ENCODE peak calls at places on chromosomes 16 and 17, in eight cellular contexts. R, W, A, S, N, L, D and B are unnamed samples.

GRCh38 chr17:71180801-71181385 is 939.9 kb upstream of the SOX9 start:
- DNase-seq in R (no peak), W (peak; percentile 35), A (no peak), S (no peak), N (no peak), L (peak; percentile 81), D (no peak), B (no peak)

GRCh38 chr17:78525511-78526160 is 51.6 kb downstream of the DNAH17 start:
- DNase-seq in R (peak; percentile 42), W (no peak), A (no peak), S (no peak), N (no peak), L (no peak), D (no peak), B (no peak)

GRCh38 chr17:46818319-46818928 is at the start of gene WNT3:
- DNase-seq in R (no peak), W (peak; percentile 50), A (no peak), S (peak; percentile 48), N (no peak), L (no peak), D (no peak), B (no peak)

GRCh38 chr16:68128577-68129305 is 43.6 kb downstream of the NFATC3 start:
- DNase-seq in R (no peak), W (no peak), A (no peak), S (no peak), N (peak; percentile 31), L (peak; percentile 44), D (no peak), B (peak; percentile 23)

GRCh38 chr16:86918637-86919036 is 340.3 kb downstream of the FOXL1 start:
- DNase-seq in R (peak; percentile 10), W (no peak), A (no peak), S (no peak), N (peak; percentile 21), L (no peak), D (no peak), B (no peak)

GRCh38 chr16:70800306-70800705 is 652 bp downstream of the VAC14 start:
- DNase-seq in R (no peak), W (no peak), A (peak; percentile 5), S (no peak), N (no peak), L (no peak), D (no peak), B (no peak)

GRCh38 chr16:83956336-83957289 is 3.6 kb downstream of the OSGIN1 start:
- DNase-seq in R (no peak), W (peak; percentile 65), A (peak; percentile 38), S (peak; percentile 52), N (peak; percentile 70), L (peak; percentile 69), D (peak; percentile 82), B (peak; percentile 75)

GRCh38 chr16:14003119-14003570 is 68.0 kb upstream of the MRTFB start:
- DNase-seq in R (no peak), W (no peak), A (no peak), S (peak; percentile 51), N (peak; percentile 29), L (peak; percentile 47), D (peak; percentile 51), B (peak; percentile 48)

GRCh38 chr17:30961213-30962188 is 9.3 kb upstream of the RNF135 start:
- DNase-seq in R (no peak), W (no peak), A (no peak), S (no peak), N (no peak), L (peak; percentile 40), D (no peak), B (no peak)

GRCh38 chr16:88602091-88602490 is 31.9 kb downstream of the ZC3H18 start:
- DNase-seq in R (no peak), W (no peak), A (no peak), S (no peak), N (no peak), L (no peak), D (no peak), B (no peak)

GRCh38 chr17:78324391-78325075 is 35.3 kb downstream of the SOCS3 start:
- DNase-seq in R (no peak), W (no peak), A (peak; percentile 71), S (no peak), N (peak; percentile 97), L (peak; percentile 91), D (peak; percentile 90), B (peak; percentile 66)

GRCh38 chr17:21014498-21014897 is 28.3 kb downstream of the USP22 start:
- DNase-seq in R (no peak), W (no peak), A (no peak), S (no peak), N (no peak), L (no peak), D (no peak), B (no peak)

GRCh38 chr17:35242158-35242804 is 591 bp upstream of the SLFN5 start:
- DNase-seq in R (peak; percentile 87), W (peak; percentile 70), A (peak; percentile 39), S (peak; percentile 31), N (peak; percentile 56), L (peak; percentile 46), D (peak; percentile 51), B (peak; percentile 90)

GRCh38 chr17:28861393-28862203 is 6.8 kb downstream of the ERAL1 start:
- DNase-seq in R (no peak), W (no peak), A (no peak), S (no peak), N (no peak), L (no peak), D (no peak), B (no peak)

GRCh38 chr17:7322520-7323194 is 6.5 kb downstream of the NEURL4 start:
- DNase-seq in R (no peak), W (no peak), A (no peak), S (no peak), N (no peak), L (no peak), D (no peak), B (no peak)

GRCh38 chr16:48613061-48613957 is 3.3 kb upstream of the N4BP1 start:
- DNase-seq in R (no peak), W (no peak), A (no peak), S (no peak), N (no peak), L (peak; percentile 90), D (peak; percentile 82), B (no peak)